ENCODE peak calls at places on chromosomes 16 and 17, in seven cellular contexts. One of them, this sample, is unnamed.

GRCh38 chr16:86249631-86250030 is 260.7 kb upstream of the FOXF1 start:
- DNase-seq in left ventricle myocardium inferior: no peak
- DNase-seq in ascending aorta: no peak
- DNase-seq in GM23338: no peak
- DNase-seq in retinal pigment epithelial cell: no peak
- DNase-seq in fibroblast of pulmonary artery: no peak
- DNase-seq in osteoblast: no peak
- DNase-seq in this sample: no peak

GRCh38 chr17:49664706-49665211 is 13.1 kb downstream of the SPOP start:
- DNase-seq in left ventricle myocardium inferior: no peak
- DNase-seq in ascending aorta: no peak
- DNase-seq in GM23338: no peak
- DNase-seq in retinal pigment epithelial cell: no peak
- DNase-seq in fibroblast of pulmonary artery: no peak
- DNase-seq in osteoblast: no peak
- DNase-seq in this sample: no peak

GRCh38 chr16:23728112-23728477 is 15.1 kb upstream of the ERN2 start:
- DNase-seq in left ventricle myocardium inferior: no peak
- DNase-seq in ascending aorta: no peak
- DNase-seq in GM23338: no peak
- DNase-seq in retinal pigment epithelial cell: no peak
- DNase-seq in fibroblast of pulmonary artery: no peak
- DNase-seq in osteoblast: no peak
- DNase-seq in this sample: no peak

GRCh38 chr16:66834746-66835145 is 4.0 kb upstream of the NAE1 start:
- DNase-seq in left ventricle myocardium inferior: no peak
- DNase-seq in ascending aorta: no peak
- DNase-seq in GM23338: no peak
- DNase-seq in retinal pigment epithelial cell: no peak
- DNase-seq in fibroblast of pulmonary artery: no peak
- DNase-seq in osteoblast: no peak
- DNase-seq in this sample: no peak

GRCh38 chr16:50604610-50605009 is 56.4 kb downstream of the NKD1 start:
- DNase-seq in left ventricle myocardium inferior: no peak
- DNase-seq in ascending aorta: no peak
- DNase-seq in GM23338: no peak
- DNase-seq in retinal pigment epithelial cell: no peak
- DNase-seq in fibroblast of pulmonary artery: no peak
- DNase-seq in osteoblast: no peak
- DNase-seq in this sample: no peak

GRCh38 chr16:23673971-23674614 is 4.6 kb upstream of the PLK1 start:
- DNase-seq in left ventricle myocardium inferior: no peak
- DNase-seq in ascending aorta: no peak
- DNase-seq in GM23338: no peak
- DNase-seq in retinal pigment epithelial cell: no peak
- DNase-seq in fibroblast of pulmonary artery: no peak
- DNase-seq in osteoblast: peak
- DNase-seq in this sample: no peak

GRCh38 chr17:38663125-38663751 is 11.5 kb downstream of the EPOP start:
- DNase-seq in left ventricle myocardium inferior: peak
- DNase-seq in ascending aorta: no peak
- DNase-seq in GM23338: peak
- DNase-seq in retinal pigment epithelial cell: peak
- DNase-seq in fibroblast of pulmonary artery: peak
- DNase-seq in osteoblast: peak
- DNase-seq in this sample: peak

GRCh38 chr17:956905-957304 is 22.7 kb downstream of the NXN start:
- DNase-seq in left ventricle myocardium inferior: no peak
- DNase-seq in ascending aorta: no peak
- DNase-seq in GM23338: no peak
- DNase-seq in retinal pigment epithelial cell: peak
- DNase-seq in fibroblast of pulmonary artery: no peak
- DNase-seq in osteoblast: no peak
- DNase-seq in this sample: peak

GRCh38 chr16:20402651-20403050 is 1.9 kb downstream of the PDILT start:
- DNase-seq in left ventricle myocardium inferior: no peak
- DNase-seq in ascending aorta: no peak
- DNase-seq in GM23338: no peak
- DNase-seq in retinal pigment epithelial cell: no peak
- DNase-seq in fibroblast of pulmonary artery: no peak
- DNase-seq in osteoblast: no peak
- DNase-seq in this sample: no peak

GRCh38 chr17:11580677-11581076 is 17.6 kb upstream of the DNAH9 start:
- DNase-seq in left ventricle myocardium inferior: no peak
- DNase-seq in ascending aorta: no peak
- DNase-seq in GM23338: no peak
- DNase-seq in retinal pigment epithelial cell: no peak
- DNase-seq in fibroblast of pulmonary artery: no peak
- DNase-seq in osteoblast: no peak
- DNase-seq in this sample: no peak

GRCh38 chr17:9116861-9117568 is 95.7 kb downstream of the NTN1 start:
- DNase-seq in left ventricle myocardium inferior: no peak
- DNase-seq in ascending aorta: no peak
- DNase-seq in GM23338: no peak
- DNase-seq in retinal pigment epithelial cell: no peak
- DNase-seq in fibroblast of pulmonary artery: no peak
- DNase-seq in osteoblast: peak
- DNase-seq in this sample: no peak

GRCh38 chr17:63932721-63933120 is 590 bp upstream of the CD79B start:
- DNase-seq in left ventricle myocardium inferior: no peak
- DNase-seq in ascending aorta: no peak
- DNase-seq in GM23338: no peak
- DNase-seq in retinal pigment epithelial cell: no peak
- DNase-seq in fibroblast of pulmonary artery: no peak
- DNase-seq in osteoblast: peak
- DNase-seq in this sample: no peak
- H3K4me3 ChIP-seq in left ventricle myocardium inferior: no peak
- H3K4me3 ChIP-seq in ascending aorta: no peak
- H3K4me3 ChIP-seq in GM23338: no peak
- H3K4me3 ChIP-seq in retinal pigment epithelial cell: no peak
- H3K4me3 ChIP-seq in fibroblast of pulmonary artery: no peak
- H3K4me3 ChIP-seq in osteoblast: no peak
- H3K4me3 ChIP-seq in this sample: no peak

GRCh38 chr16:56866955-56867830 is 2.2 kb downstream of the SLC12A3 start:
- DNase-seq in left ventricle myocardium inferior: no peak
- DNase-seq in ascending aorta: peak
- DNase-seq in GM23338: peak
- DNase-seq in retinal pigment epithelial cell: peak
- DNase-seq in fibroblast of pulmonary artery: peak
- DNase-seq in osteoblast: peak
- DNase-seq in this sample: peak

GRCh38 chr16:56868175-56868574 is 3.2 kb downstream of the SLC12A3 start:
- DNase-seq in left ventricle myocardium inferior: no peak
- DNase-seq in ascending aorta: no peak
- DNase-seq in GM23338: no peak
- DNase-seq in retinal pigment epithelial cell: no peak
- DNase-seq in fibroblast of pulmonary artery: no peak
- DNase-seq in osteoblast: no peak
- DNase-seq in this sample: no peak

GRCh38 chr16:56870271-56870888 is 5.4 kb downstream of the SLC12A3 start:
- DNase-seq in left ventricle myocardium inferior: no peak
- DNase-seq in ascending aorta: no peak
- DNase-seq in GM23338: no peak
- DNase-seq in retinal pigment epithelial cell: no peak
- DNase-seq in fibroblast of pulmonary artery: no peak
- DNase-seq in osteoblast: no peak
- DNase-seq in this sample: no peak

GRCh38 chr16:56871172-56871593 is 6.2 kb downstream of the SLC12A3 start:
- DNase-seq in left ventricle myocardium inferior: no peak
- DNase-seq in ascending aorta: no peak
- DNase-seq in GM23338: no peak
- DNase-seq in retinal pigment epithelial cell: no peak
- DNase-seq in fibroblast of pulmonary artery: peak
- DNase-seq in osteoblast: peak
- DNase-seq in this sample: peak

GRCh38 chr16:56869513-56870270 is 4.7 kb downstream of the SLC12A3 start:
- DNase-seq in left ventricle myocardium inferior: no peak
- DNase-seq in ascending aorta: no peak
- DNase-seq in GM23338: peak
- DNase-seq in retinal pigment epithelial cell: no peak
- DNase-seq in fibroblast of pulmonary artery: peak
- DNase-seq in osteoblast: no peak
- DNase-seq in this sample: peak
- TF ChIP-seq CTCF in left ventricle myocardium inferior: no peak
- TF ChIP-seq CTCF in ascending aorta: no peak
- TF ChIP-seq CTCF in GM23338: peak
- TF ChIP-seq CTCF in retinal pigment epithelial cell: peak
- TF ChIP-seq CTCF in fibroblast of pulmonary artery: peak
- TF ChIP-seq CTCF in osteoblast: peak
- TF ChIP-seq CTCF in this sample: peak

DNA sequence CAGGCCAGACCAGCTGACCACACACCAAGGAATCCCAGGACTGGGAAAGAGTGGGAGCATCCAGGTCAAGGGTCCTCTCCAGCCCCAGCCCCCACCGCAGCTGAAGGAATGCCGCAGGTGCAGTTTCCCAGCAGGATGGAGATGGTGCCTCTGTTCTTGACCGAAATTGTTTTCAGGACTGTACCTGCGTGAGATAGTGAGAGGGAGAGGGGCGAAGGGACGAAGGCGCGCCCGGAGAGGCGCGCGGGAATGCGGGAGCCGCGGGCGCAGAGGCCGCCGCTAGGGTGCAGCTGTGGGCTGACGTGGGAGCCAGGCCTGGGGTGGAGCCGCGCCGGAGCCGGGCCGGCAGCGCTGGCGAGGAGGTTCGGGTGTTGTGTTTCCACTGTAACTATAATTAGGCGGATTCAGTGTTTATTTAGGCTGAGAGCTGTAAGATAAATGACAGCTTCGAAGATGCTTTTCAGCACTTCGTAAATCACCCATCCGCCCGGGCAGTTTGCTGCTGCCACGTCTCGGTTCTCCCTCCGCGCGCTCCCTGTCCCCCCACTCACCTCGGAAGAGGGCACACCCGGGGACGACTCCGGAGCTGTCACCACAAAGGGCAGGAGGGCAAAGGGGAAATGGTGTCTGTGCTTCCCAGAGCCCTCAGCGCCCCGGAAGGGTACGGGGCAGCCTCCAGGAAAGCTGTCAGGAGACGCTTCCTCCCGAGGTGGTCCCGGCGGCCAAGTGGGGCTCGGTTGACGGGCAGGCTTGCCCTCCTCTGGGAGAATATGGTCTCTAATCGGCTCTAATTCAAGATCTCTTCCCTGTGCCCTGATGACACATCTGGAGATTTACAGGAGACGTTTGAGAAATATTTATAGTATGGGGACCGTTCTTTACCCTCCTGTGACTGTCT is 38.2 kb downstream of the HOXB1 start:
- DNase-seq in left ventricle myocardium inferior: peak
- DNase-seq in ascending aorta: peak
- DNase-seq in GM23338: peak
- DNase-seq in retinal pigment epithelial cell: no peak
- DNase-seq in fibroblast of pulmonary artery: peak
- DNase-seq in osteoblast: peak
- DNase-seq in this sample: peak
- H3K4me3 ChIP-seq in left ventricle myocardium inferior: peak
- H3K4me3 ChIP-seq in ascending aorta: peak
- H3K4me3 ChIP-seq in GM23338: peak
- H3K4me3 ChIP-seq in retinal pigment epithelial cell: peak
- H3K4me3 ChIP-seq in fibroblast of pulmonary artery: peak
- H3K4me3 ChIP-seq in osteoblast: peak
- H3K4me3 ChIP-seq in this sample: peak

DNA sequence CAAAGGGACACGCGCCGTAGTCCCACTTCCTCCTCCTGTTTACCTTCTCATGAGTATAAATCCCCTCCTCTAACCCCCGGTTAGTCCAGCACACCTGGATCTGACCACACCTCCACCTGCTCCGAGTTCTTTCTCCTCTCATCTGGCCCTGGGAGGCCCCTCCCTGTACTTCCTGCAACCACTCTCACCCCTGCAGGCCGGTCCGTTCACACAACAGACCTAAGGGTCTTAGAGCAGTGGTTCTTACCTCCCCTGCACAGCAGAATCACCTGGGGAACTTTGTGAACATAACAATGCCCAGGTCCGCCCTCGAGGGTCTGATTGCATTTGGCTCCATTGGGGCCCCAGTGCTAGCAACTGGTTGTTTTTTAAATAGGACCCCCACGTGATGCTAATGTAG is 24.8 kb downstream of the TMEM114 start:
- DNase-seq in left ventricle myocardium inferior: no peak
- DNase-seq in ascending aorta: no peak
- DNase-seq in GM23338: peak
- DNase-seq in retinal pigment epithelial cell: no peak
- DNase-seq in fibroblast of pulmonary artery: no peak
- DNase-seq in osteoblast: no peak
- DNase-seq in this sample: no peak
- TF ChIP-seq CTCF in left ventricle myocardium inferior: no peak
- TF ChIP-seq CTCF in ascending aorta: no peak
- TF ChIP-seq CTCF in GM23338: no peak
- TF ChIP-seq CTCF in retinal pigment epithelial cell: no peak
- TF ChIP-seq CTCF in fibroblast of pulmonary artery: no peak
- TF ChIP-seq CTCF in osteoblast: no peak
- TF ChIP-seq CTCF in this sample: no peak

DNA sequence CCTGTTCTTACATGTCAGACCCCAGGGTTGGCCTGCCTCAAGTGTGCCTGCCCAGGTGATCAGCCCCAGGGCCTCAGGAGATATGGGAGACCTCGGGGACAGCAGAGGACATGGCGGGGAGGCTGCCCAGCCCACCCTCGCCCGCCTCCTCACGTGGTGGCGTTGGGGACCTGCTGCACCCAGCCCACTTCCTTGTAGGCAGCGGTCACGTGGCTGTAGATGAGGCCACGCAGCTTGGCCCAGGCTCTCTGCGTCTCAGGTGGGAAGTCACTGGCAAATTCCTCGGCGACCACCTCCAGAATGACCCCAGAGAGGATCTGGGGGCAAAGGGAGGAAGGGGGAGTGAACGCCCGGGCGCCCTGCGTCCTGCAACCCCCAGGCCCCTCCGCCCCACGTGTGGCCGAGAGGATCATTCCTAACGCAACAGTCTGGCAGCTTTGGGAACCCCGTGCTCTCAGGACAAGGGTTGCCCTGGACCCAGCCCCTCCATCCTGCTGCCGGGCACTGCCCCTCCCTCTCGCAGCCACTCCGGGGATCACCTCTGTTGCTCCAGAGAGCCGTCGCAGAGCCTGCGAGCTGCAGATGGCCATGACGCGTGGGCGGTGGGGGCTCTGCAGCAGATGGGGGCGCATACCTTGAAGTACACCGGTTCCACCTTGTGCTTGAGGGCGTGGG is 6.5 kb downstream of the CYGB start:
- DNase-seq in left ventricle myocardium inferior: no peak
- DNase-seq in ascending aorta: no peak
- DNase-seq in GM23338: no peak
- DNase-seq in retinal pigment epithelial cell: no peak
- DNase-seq in fibroblast of pulmonary artery: no peak
- DNase-seq in osteoblast: peak
- DNase-seq in this sample: no peak
- H3K4me3 ChIP-seq in left ventricle myocardium inferior: peak
- H3K4me3 ChIP-seq in ascending aorta: no peak
- H3K4me3 ChIP-seq in GM23338: no peak
- H3K4me3 ChIP-seq in retinal pigment epithelial cell: no peak
- H3K4me3 ChIP-seq in fibroblast of pulmonary artery: no peak
- H3K4me3 ChIP-seq in osteoblast: peak
- H3K4me3 ChIP-seq in this sample: no peak

DNA sequence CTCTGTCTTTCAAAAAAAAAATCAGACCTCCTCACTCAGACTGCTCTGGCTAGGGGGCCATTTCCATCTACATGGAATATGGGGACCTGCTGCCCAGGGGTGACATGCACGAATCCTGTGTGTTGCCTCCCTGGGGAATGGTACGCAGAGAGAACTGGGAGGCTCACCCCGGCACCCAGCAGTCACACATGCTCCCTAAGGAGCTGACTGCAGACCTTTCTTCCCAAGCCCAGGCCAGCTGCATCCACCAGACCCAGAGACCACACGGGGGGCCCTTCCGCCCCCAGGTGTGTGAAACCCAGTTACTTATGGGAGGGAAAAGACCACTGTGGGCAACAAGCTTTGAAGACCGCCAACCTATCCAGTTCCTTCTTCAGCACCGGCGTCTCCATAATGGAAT is 7.2 kb upstream of the NLRC3 start:
- DNase-seq in left ventricle myocardium inferior: no peak
- DNase-seq in ascending aorta: no peak
- DNase-seq in GM23338: no peak
- DNase-seq in retinal pigment epithelial cell: no peak
- DNase-seq in fibroblast of pulmonary artery: no peak
- DNase-seq in osteoblast: no peak
- DNase-seq in this sample: no peak
- TF ChIP-seq CTCF in left ventricle myocardium inferior: no peak
- TF ChIP-seq CTCF in ascending aorta: no peak
- TF ChIP-seq CTCF in GM23338: no peak
- TF ChIP-seq CTCF in retinal pigment epithelial cell: no peak
- TF ChIP-seq CTCF in fibroblast of pulmonary artery: no peak
- TF ChIP-seq CTCF in osteoblast: no peak
- TF ChIP-seq CTCF in this sample: no peak